ENCODE peak calls at places on chromosomes 4 and X, in four cellular contexts. G is GM13977, A is lung, V is ascending aorta. C is an unnamed sample.

GRCh38 chr4:116598980-116599789 is 486.2 kb downstream of the TRAM1L1 start:
- DNase-seq in G (no peak), A (no peak), V (no peak), C (no peak)

GRCh38 chrX:11241720-11242119 is 51.5 kb upstream of the AMELX start:
- DNase-seq in V (no peak), A (no peak), G (no peak), C (no peak)

GRCh38 chrX:31397119-31397518 is 325.3 kb upstream of the FTHL17 start:
- DNase-seq in G (no peak), A (no peak), V (no peak), C (no peak)

GRCh38 chr4:169283114-169283509 is 12.4 kb upstream of the SH3RF1 start:
- DNase-seq in A (no peak), G (no peak), V (no peak), C (no peak)

GRCh38 chrX:107700317-107700774 is 72.0 kb downstream of the PRPS1 start:
- DNase-seq in A (no peak), V (no peak), G (no peak), C (no peak)

GRCh38 chr4:111323496-111323895 is 700.6 kb upstream of the PITX2 start:
- DNase-seq in G (no peak), A (no peak), V (no peak), C (no peak)

GRCh38 chr4:186840222-186840701 is 116.6 kb upstream of the FAT1 start:
- DNase-seq in V (no peak), A (no peak), G (no peak), C (no peak)

GRCh38 chrX:6574762-6575161 is 39.8 kb upstream of the VCX3A start:
- DNase-seq in A (no peak), G (no peak), V (no peak), C (peak; percentile 3)

GRCh38 chr4:62399242-62399641 is 1199.1 kb downstream of the ADGRL3 start:
- DNase-seq in G (peak; percentile 18), A (no peak), V (no peak), C (no peak)

GRCh38 chr4:111064342-111064993 is 441.6 kb upstream of the PITX2 start:
- DNase-seq in V (no peak), A (no peak), G (peak; percentile 10), C (no peak)

GRCh38 chrX:2610246-2611170 is 80.6 kb upstream of the CD99 start:
- DNase-seq in A (no peak), G (no peak), V (no peak), C (no peak)

GRCh38 chrX:2607113-2607512 is 84.0 kb upstream of the CD99 start:
- DNase-seq in A (no peak), V (no peak), G (no peak), C (no peak)

GRCh38 chrX:2609431-2610238 is 81.5 kb upstream of the CD99 start:
- DNase-seq in A (no peak), V (no peak), G (no peak), C (no peak)

GRCh38 chrX:2608638-2609430 is 82.3 kb upstream of the CD99 start:
- DNase-seq in A (peak; percentile 90), G (peak; percentile 95), V (peak; percentile 40), C (peak; percentile 72)
- TF ChIP-seq CTCF in A (no peak), G (peak; percentile 21), V (no peak), C (no peak)

GRCh38 chr4:173284463-173284862 is 49.7 kb downstream of the HMGB2 start:
- DNase-seq in V (no peak), G (no peak), A (no peak), C (no peak)

GRCh38 chr4:173275150-173275549 is 59.0 kb downstream of the HMGB2 start:
- DNase-seq in V (no peak), A (no peak), G (no peak), C (no peak)

GRCh38 chr4:173277340-173277739 is 56.8 kb downstream of the HMGB2 start:
- DNase-seq in A (no peak), V (no peak), G (no peak), C (no peak)

GRCh38 chr4:173281420-173282333 is 52.5 kb downstream of the HMGB2 start:
- DNase-seq in G (no peak), A (no peak), V (no peak), C (no peak)

DNA sequence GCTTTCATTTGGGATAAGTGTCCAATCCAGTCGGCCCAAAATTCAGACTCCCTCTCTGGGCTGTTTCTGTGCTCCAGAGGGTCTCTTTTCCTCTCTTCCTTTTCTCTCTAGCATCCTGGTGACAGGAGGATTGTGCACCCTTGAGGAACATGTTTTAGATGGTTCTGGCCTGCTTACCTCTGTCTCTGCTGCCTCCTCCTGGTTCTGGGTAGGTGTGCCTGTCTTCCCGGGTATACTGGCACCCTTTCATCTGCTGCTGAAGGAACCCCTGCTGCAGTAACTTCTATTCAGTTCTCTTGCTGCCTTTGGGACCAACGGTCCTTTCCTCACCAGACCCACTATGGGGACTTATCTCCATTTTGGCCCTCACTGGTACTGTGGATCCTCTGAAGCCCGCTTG is 53.2 kb downstream of the HMGB2 start:
- DNase-seq in V (no peak), G (no peak), A (no peak), C (no peak)
- TF ChIP-seq CTCF in V (no peak), G (no peak), A (no peak), C (no peak)

DNA sequence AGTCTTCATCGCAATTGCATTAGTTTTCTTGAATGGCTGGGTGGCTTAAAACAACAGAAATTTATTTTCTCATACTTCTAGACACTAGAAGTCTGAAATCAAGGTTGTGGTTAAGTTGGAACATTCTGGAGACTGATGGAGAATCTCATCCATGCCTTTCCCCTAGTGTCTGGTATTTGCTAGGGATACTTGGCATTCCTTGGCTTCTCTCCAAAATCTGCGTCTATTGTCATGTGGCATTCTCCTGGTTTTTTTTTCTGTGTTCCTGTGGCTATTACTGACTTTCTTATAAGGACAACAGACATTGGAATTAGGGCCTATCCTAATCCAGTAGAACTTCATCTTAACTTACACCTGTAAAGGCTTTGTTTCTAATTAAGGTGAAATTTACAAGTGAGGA is 272.8 kb upstream of the EPHA5 start:
- DNase-seq in A (no peak), V (no peak), G (no peak), C (peak; percentile 16)
- TF ChIP-seq CTCF in A (no peak), V (no peak), G (no peak), C (no peak)

GRCh38 chr4:99868126-99868596 is 26.1 kb downstream of the LAMTOR3 start:
- DNase-seq in A (no peak), G (no peak), V (no peak), C (no peak)
- TF ChIP-seq CTCF in A (no peak), G (no peak), V (no peak), C (no peak)

DNA sequence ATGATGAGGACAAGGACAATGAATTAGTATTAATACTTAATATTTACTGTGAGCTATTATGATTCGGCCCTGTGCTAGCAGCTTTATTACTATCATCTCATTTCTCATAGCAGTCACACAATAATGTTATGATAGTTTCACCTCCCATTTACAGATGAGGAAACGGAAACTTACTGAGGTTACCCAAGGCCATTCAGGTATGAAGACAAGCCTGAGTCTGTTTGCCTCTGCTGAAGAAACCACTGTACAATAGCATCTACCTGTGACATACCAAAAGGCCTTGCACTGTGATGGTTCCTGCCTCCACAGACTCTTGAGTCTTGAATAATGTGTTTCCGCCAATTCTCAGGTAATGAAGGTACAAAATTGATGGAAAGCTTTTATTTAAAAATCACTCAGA is 248.5 kb downstream of the NPFFR2 start:
- DNase-seq in G (no peak), A (no peak), V (no peak), C (no peak)
- TF ChIP-seq CTCF in G (no peak), A (no peak), V (no peak), C (no peak)

GRCh38 chrX:71052721-71053120 is 15.4 kb downstream of the SNX12 start:
- DNase-seq in V (no peak), A (no peak), G (no peak), C (no peak)
- TF ChIP-seq CTCF in V (no peak), A (no peak), G (no peak), C (no peak)

GRCh38 chr4:153634737-153635353 is 49.2 kb upstream of the TLR2 start:
- DNase-seq in G (no peak), V (no peak), A (no peak), C (no peak)
- TF ChIP-seq CTCF in G (peak; percentile 42), V (peak; percentile 63), A (peak; percentile 35), C (peak; percentile 76)

DNA sequence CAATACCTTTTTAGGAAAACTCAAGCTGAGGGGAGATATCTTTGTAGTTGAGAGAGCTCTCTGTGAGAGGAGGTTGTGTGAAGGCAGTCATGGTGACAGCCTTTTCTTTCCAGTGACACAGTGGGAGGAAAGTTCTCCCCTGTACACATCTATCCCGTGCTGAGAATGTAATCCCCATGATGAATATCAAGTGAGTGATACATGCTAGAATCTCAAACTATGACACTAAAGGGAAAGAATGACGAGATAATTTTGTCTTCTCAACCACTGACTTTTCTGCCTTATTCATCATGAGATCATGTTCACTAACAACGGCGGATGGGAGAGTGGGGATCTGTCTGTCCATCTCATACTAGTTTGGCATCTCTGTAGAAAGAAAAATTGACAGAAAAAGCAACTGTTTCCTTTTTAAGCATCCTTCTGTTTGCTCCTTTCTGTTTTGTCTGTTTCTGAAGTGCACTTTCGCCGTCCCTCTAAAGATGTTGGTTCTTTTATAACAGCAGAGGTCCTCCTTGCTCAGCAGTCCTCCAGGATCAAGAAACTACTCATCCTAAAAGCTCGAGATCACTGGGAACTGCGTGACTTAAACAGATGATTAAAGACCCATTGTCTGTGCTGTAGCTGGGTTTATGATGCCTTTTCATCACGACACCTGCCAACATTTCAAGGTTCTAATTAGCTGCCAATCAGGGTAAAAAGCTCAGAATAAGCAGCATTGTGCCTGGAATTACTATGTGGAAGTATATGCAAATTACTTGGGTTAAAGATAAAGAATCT is 137.6 kb downstream of the DCK start:
- DNase-seq in V (no peak), G (no peak), A (no peak), C (no peak)
- TF ChIP-seq CTCF in V (no peak), G (no peak), A (no peak), C (no peak)

GRCh38 chr4:95640337-95640736 is 91.6 kb upstream of the UNC5C start:
- DNase-seq in G (no peak), V (no peak), A (no peak), C (no peak)
- TF ChIP-seq CTCF in G (no peak), V (no peak), A (no peak), C (no peak)

DNA sequence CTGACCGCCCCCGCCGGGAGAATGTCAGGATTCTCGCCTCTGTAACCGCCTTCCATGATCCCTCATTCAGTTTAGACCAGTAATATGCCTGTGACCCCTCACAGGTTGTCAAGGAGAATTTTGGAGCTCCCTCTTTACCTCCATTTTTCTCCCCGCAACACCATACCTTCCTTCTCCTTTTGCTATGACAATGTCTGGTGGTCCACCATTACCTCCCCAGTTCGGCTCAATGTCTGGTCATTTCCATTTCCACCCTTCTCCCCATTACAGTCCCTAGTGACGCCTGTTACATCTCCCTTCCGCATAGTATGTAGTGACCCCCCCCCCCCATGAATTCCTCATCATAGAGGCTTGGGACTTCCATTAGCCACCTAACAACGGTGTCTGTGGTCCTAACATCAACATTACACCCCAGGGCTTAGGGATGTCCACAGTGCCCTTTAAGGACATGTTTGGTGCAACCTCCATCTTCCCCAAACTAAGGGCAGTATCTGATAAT is 697 bp downstream of the ARAF start:
- DNase-seq in G (no peak), V (no peak), A (no peak), C (no peak)
- TF ChIP-seq CTCF in G (no peak), V (no peak), A (no peak), C (no peak)

C was measured in endothelial cell.